ENCODE peak calls at places on chromosomes 7 and 10, in nine cellular contexts. V is A549, Q is HCT116, A is lower leg skin, R is colonic mucosa, N is neural progenitor cell, J is AG04449, K is HFF-Myc, F is GM06990. L is an unnamed sample.

GRCh38 chr7:73891178-73891885 is 30.4 kb downstream of the TMEM270 start:
- DNase-seq in J (no peak), F (no peak), Q (no peak), R (no peak), A (no peak), V (peak; percentile 39), K (no peak), N (peak; percentile 56), L (no peak)

GRCh38 chr7:114819629-114820362 is 102.1 kb upstream of the MDFIC start:
- DNase-seq in R (no peak), V (peak; percentile 95), N (no peak), Q (peak; percentile 69), J (peak; percentile 90), F (no peak), A (no peak), K (peak; percentile 99), L (peak; percentile 61)

GRCh38 chr7:12458520-12459131 is 55.0 kb upstream of the VWDE start:
- DNase-seq in K (peak; percentile 9), A (no peak), Q (peak; percentile 23), N (peak; percentile 49), R (no peak), F (no peak), V (peak; percentile 41), J (no peak), L (no peak)

GRCh38 chr10:115947104-115947503 is 325.9 kb downstream of the GFRA1 start:
- DNase-seq in K (no peak), A (no peak), F (no peak), V (peak; percentile 11), Q (no peak), R (no peak), J (no peak), N (no peak), L (peak; percentile 55)

GRCh38 chr7:23055582-23056178 is 41.8 kb upstream of the HYCC1 start:
- DNase-seq in J (no peak), R (peak; percentile 55), A (no peak), F (peak; percentile 39), N (peak; percentile 67), Q (peak; percentile 64), V (peak; percentile 73), K (peak; percentile 46), L (peak; percentile 36)

GRCh38 chr7:79877874-79878465 is 256.7 kb upstream of the GNAI1 start:
- DNase-seq in N (no peak), A (no peak), F (no peak), J (no peak), R (no peak), V (no peak), K (no peak), Q (no peak), L (peak; percentile 7)

GRCh38 chr7:100044719-100045118 is 4.9 kb upstream of the ZSCAN21 start:
- DNase-seq in N (no peak), F (no peak), V (peak; percentile 32), J (no peak), R (peak; percentile 53), Q (no peak), A (no peak), K (no peak), L (no peak)

GRCh38 chr10:71092812-71093391 is 119.5 kb upstream of the UNC5B start:
- DNase-seq in F (no peak), V (no peak), K (no peak), N (peak; percentile 39), J (no peak), R (no peak), A (no peak), Q (no peak), L (no peak)

GRCh38 chr7:55521543-55522267 is 50.6 kb downstream of the VOPP1 start:
- DNase-seq in N (no peak), J (no peak), Q (no peak), F (no peak), K (no peak), V (no peak), R (peak; percentile 82), A (no peak), L (no peak)

GRCh38 chr10:130954326-130954905 is 357.1 kb downstream of the TCERG1L start:
- DNase-seq in Q (no peak), K (no peak), F (no peak), V (no peak), R (no peak), A (peak; percentile 62), N (no peak), J (no peak), L (no peak)

GRCh38 chr10:127618797-127619196 is 69.7 kb downstream of the NPS start:
- DNase-seq in K (no peak), J (no peak), Q (no peak), A (no peak), F (no peak), V (no peak), R (no peak), N (no peak), L (no peak)

GRCh38 chr7:681551-682307 is 44.8 kb upstream of the DNAAF5 start:
- DNase-seq in F (no peak), R (no peak), Q (no peak), K (no peak), N (no peak), A (peak; percentile 40), V (no peak), J (no peak), L (no peak)

GRCh38 chr10:51109821-51110533 is 35.7 kb downstream of the PRKG1 start:
- DNase-seq in F (no peak), N (no peak), Q (no peak), A (no peak), R (no peak), V (no peak), J (peak; percentile 34), K (no peak), L (peak; percentile 17)

GRCh38 chr10:74593470-74593869 is 232.9 kb upstream of the KAT6B start:
- DNase-seq in K (peak; percentile 32), F (no peak), Q (no peak), R (no peak), N (no peak), V (no peak), A (no peak), J (peak; percentile 36), L (no peak)

GRCh38 chr10:3756360-3756740 is 28.7 kb downstream of the KLF6 start:
- DNase-seq in Q (no peak), F (no peak), N (no peak), K (no peak), J (no peak), R (no peak), A (peak; percentile 68), V (no peak), L (no peak)
- TF ChIP-seq CTCF in Q (no peak), F (no peak), N (no peak), K (no peak), J (no peak), R (no peak), A (no peak), V (no peak), L (no peak)

DNA sequence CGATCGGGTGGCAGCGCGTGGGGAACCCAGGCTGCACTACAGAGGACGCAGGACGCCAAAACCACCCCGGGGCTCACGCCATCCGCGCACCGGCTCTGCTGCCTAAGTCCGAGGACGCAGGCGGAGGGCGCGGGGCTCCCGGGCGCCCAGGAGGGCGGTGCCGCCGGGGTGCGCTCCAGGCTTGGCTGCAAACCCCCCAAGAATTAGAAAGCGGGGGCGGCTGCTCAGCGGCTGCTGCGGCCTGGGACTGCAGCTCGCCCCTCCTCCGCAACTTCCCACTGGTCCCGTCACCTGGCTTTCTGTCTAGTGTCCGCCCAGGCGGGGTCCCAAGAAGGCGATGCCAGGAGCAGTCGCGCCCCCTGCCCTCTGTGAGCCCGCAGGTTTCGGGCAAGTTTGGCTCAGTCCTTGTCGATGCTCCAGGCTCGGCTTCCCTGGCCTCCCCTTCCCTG is 1.7 kb upstream of the POU6F2 start:
- DNase-seq in R (no peak), Q (no peak), N (peak; percentile 78), V (no peak), K (no peak), J (no peak), A (no peak), F (no peak), L (no peak)
- H3K4me3 ChIP-seq in R (no peak overlapping the region), Q (no peak overlapping the region), N (peak overlapping the region; percentile 42), V (no peak overlapping the region), K (no peak overlapping the region), J (no peak overlapping the region), A (no peak overlapping the region), F (no peak overlapping the region), L (peak overlapping the region; percentile 61)

DNA sequence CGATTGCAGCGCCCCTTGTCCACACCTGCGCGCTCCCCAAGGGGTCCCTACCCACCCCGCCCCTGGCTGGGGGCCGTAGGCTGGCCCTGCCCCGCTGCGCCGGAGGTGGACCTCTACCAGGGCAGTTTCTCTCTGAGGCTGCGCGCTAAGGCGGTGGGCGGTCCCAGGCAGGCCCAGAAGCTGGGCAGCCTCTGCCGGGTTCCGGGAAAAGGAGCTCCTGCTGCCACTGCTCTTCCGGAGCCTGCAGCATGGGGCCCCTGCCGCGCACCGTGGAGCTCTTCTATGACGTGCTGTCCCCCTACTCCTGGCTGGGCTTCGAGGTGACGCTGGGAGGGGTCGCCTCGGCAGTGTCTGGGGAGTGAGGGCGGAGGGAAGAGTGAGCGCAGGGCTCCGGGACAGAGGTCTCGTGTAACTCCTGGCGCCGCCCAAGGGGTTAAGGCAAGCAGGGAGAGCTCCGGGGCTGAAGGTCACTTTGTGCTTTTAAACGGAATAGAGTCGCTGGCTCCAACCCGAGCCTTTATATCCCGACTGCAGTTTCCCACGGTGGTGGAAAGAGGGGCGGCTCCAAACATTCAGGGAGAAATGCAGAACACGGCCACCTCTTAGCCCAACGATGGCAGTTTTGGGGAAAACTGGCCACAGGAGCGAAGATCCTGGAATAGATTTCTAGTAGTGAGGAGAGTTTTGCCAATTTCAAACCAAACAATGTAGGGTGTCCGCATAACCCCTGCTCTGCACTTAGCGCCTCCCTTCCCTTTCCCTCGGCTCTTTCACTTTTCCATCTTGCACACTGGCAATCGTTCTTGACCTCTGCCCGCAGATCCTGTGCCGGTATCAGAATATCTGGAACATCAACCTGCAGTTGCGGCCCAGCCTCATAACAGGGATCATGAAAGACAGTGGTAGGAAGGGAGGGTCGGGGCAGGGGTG is at the start of gene GSTK1:
- DNase-seq in R (peak; percentile 92), A (peak; percentile 96), Q (peak; percentile 32), N (peak; percentile 79), J (no peak), F (peak; percentile 77), K (no peak), V (peak; percentile 64), L (no peak)
- TF ChIP-seq CTCF in R (no peak), A (no peak), Q (no peak), N (no peak), J (no peak), F (no peak), K (no peak), V (no peak), L (no peak)

GRCh38 chr10:12843296-12843945 is 158.1 kb downstream of the CCDC3 start:
- DNase-seq in V (no peak), R (no peak), N (no peak), Q (no peak), A (peak; percentile 31), F (no peak), J (no peak), K (no peak), L (no peak)

GRCh38 chr10:12842310-12842709 is 159.2 kb downstream of the CCDC3 start:
- DNase-seq in J (no peak), F (no peak), V (no peak), K (no peak), A (peak; percentile 57), R (no peak), Q (no peak), N (no peak), L (no peak)

GRCh38 chr10:12846718-12847117 is 154.8 kb downstream of the CCDC3 start:
- DNase-seq in R (peak; percentile 16), Q (no peak), J (no peak), A (peak; percentile 70), V (no peak), K (no peak), N (no peak), F (no peak), L (peak; percentile 36)

GRCh38 chr10:12847361-12847975 is 154.0 kb downstream of the CCDC3 start:
- DNase-seq in N (peak; percentile 74), Q (peak; percentile 43), V (peak; percentile 56), J (no peak), K (no peak), R (peak; percentile 32), A (peak; percentile 76), F (no peak), L (no peak)

GRCh38 chr10:12844796-12845524 is 156.6 kb downstream of the CCDC3 start:
- DNase-seq in N (no peak), J (peak; percentile 34), V (peak; percentile 53), R (peak; percentile 21), F (no peak), Q (peak; percentile 8), K (peak; percentile 61), A (peak; percentile 79), L (peak; percentile 90)
- H3K4me3 ChIP-seq in N (no peak overlapping the region), J (no peak overlapping the region), V (no peak overlapping the region), R (no peak overlapping the region), F (no peak overlapping the region), Q (peak overlapping the region; percentile 8), K (no peak overlapping the region), A (no peak overlapping the region), L (no peak overlapping the region)

L was measured in retinal pigment epithelial cell.